ENCODE peak calls at places on chromosomes 4 and X, in six cellular contexts. P, N, W, I, Z and Q are unnamed samples. For H3K4me1 and H3K27me3, the result is how much of the 10 kb centered on the place peaks cover.

GRCh38 chr4:128285085-128286023 is 2.3 kb downstream of the PGRMC2 start:
- DNase-seq in P (no peak), N (peak), W (no peak), I (no peak), Z (peak), Q (no peak)

GRCh38 chrX:12548746-12549145 is 242.5 kb upstream of the PRPS2 start:
- DNase-seq in P (peak), N (no peak), W (no peak), I (peak), Z (peak), Q (peak)

GRCh38 chr4:17068885-17069284 is 170.4 kb upstream of the LDB2 start:
- DNase-seq in P (no peak), N (no peak), W (no peak), I (no peak), Z (no peak), Q (no peak)

GRCh38 chrX:8731579-8732395 is at the start of gene ANOS1:
- DNase-seq in P (peak), N (no peak), W (no peak), I (peak), Z (peak), Q (no peak)

GRCh38 chr4:169099775-169100180 is 89.7 kb upstream of the CBR4 start:
- DNase-seq in P (no peak), N (no peak), W (no peak), I (no peak), Z (no peak), Q (peak)

GRCh38 chrX:41339148-41339547 is 5.2 kb downstream of the DDX3X start:
- DNase-seq in P (no peak), N (no peak), W (no peak), I (no peak), Z (no peak), Q (no peak)

GRCh38 chr4:109432676-109433075 is 939 bp upstream of the SEC24B start:
- DNase-seq in P (no peak), N (no peak), W (no peak), I (no peak), Z (no peak), Q (no peak)

GRCh38 chr4:184506527-184507121 is 32.3 kb upstream of the IRF2 start:
- DNase-seq in P (peak), N (peak), W (peak), I (no peak), Z (peak), Q (no peak)

GRCh38 chrX:19852014-19853005 is 35.1 kb downstream of the SH3KBP1 start:
- DNase-seq in P (no peak), N (no peak), W (no peak), I (no peak), Z (peak), Q (peak)

GRCh38 chr4:41256740-41257256 is at the start of gene UCHL1:
- DNase-seq in P (peak), N (peak), W (no peak), I (peak), Z (no peak), Q (peak)

GRCh38 chrX:135974279-135974856 is 580 bp upstream of the MMGT1 start:
- DNase-seq in P (peak), N (peak), W (peak), I (no peak), Z (peak), Q (peak)

GRCh38 chr4:156476359-156476758 is 495.2 kb downstream of the PDGFC start:
- DNase-seq in P (no peak), N (no peak), W (no peak), I (no peak), Z (peak), Q (peak)

GRCh38 chr4:6281436-6282144 is 11.9 kb downstream of the WFS1 start:
- DNase-seq in P (no peak), N (peak), W (no peak), I (peak), Z (no peak), Q (no peak)

GRCh38 chr4:2866891-2867290 is 23.2 kb downstream of the ADD1 start:
- DNase-seq in P (no peak), N (no peak), W (no peak), I (no peak), Z (no peak), Q (no peak)

GRCh38 chr4:2869659-2870058 is 26.0 kb downstream of the ADD1 start:
- DNase-seq in P (no peak), N (no peak), W (no peak), I (no peak), Z (no peak), Q (no peak)

GRCh38 chr4:2870098-2870497 is 26.5 kb downstream of the ADD1 start:
- DNase-seq in P (no peak), N (no peak), W (no peak), I (no peak), Z (no peak), Q (no peak)

GRCh38 chr4:2867758-2868491 is 24.3 kb downstream of the ADD1 start:
- DNase-seq in P (peak), N (no peak), W (no peak), I (no peak), Z (no peak), Q (peak)

DNA sequence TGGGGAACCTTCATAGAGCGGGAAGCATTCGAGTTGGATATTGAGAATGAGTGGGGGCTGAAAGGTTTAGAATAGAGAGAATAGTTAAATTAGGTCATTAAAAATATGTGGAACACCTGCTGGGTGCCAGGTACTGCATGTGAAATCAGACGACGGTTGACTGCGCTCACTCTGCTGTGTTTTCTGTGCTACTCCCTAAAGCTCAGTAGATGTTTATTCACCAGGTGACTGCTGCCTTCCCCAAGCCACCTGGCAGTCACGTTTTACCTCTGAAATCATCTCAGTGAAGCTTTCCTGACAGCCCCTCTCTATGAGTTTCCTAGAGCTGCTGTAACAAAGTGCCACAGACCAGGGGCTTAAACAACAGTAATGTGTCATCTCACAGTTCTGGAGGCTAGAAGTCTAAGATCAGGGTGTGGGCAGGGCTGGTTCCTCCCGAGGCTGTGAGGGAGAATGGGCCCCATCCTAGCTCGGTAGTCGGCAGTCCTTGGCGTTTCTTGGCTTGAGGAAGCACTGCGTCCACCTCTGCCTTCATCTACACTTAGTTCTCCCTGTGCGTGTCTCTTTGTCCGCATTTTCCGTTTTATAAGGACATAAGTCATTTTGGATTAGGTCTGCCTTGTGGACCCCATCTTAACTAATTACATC is 25.3 kb downstream of the ADD1 start:
- DNase-seq in P (no peak), N (no peak), W (no peak), I (no peak), Z (no peak), Q (no peak)
- H3K4me1 ChIP-seq in P (under half), N (half or more), W (under half), I (half or more), Z (under half), Q (under half)

GRCh38 chr4:36835246-36835645 is 409.3 kb upstream of the NWD2 start:
- DNase-seq in P (no peak), N (no peak), W (no peak), I (no peak), Z (no peak), Q (no peak)
- H3K27me3 ChIP-seq in P (under half), N (under half), W (under half), I (under half), Z (under half), Q (under half)

GRCh38 chrX:31127716-31128115 is 55.9 kb upstream of the FTHL17 start:
- DNase-seq in P (no peak), N (no peak), W (no peak), I (no peak), Z (no peak), Q (no peak)
- H3K4me1 ChIP-seq in P (under half), N (under half), W (under half), I (under half), Z (under half), Q (under half)

GRCh38 chrX:131053076-131053475 is 5.1 kb upstream of the ARHGAP36 start:
- DNase-seq in P (no peak), N (no peak), W (no peak), I (no peak), Z (no peak), Q (no peak)
- H3K27me3 ChIP-seq in P (under half), N (under half), W (under half), I (under half), Z (under half), Q (under half)

GRCh38 chrX:24153796-24154189 is 4.3 kb downstream of the ZFX start:
- DNase-seq in P (no peak), N (no peak), W (no peak), I (no peak), Z (peak), Q (no peak)
- H3K4me1 ChIP-seq in P (under half), N (under half), W (under half), I (half or more), Z (under half), Q (under half)

DNA sequence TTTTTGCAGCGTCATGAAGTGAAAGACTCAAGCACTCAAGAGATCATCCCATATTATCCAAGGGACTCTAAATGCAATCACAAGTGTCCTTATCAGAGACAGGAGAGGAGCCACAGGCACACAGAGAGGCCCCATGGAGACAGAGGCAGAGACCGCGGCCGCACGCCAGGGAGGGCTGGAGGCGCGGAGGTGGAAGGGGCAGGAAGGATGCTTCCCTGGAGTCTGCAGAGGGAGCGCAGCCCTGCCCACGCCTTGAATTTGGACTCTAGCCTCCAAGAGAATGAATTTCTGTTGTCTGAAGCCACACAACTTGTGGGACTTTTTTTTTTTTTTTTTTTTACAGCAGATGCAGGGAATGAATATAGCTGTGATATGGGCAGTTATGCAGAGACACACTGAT is 244.7 kb upstream of the PSAPL1 start:
- DNase-seq in P (no peak), N (no peak), W (no peak), I (no peak), Z (no peak), Q (no peak)
- H3K27me3 ChIP-seq in P (under half), N (under half), W (under half), I (under half), Z (under half), Q (under half)